ENCODE peak calls at places on chromosomes 6 and 20, in four cellular contexts. Y, T, L and H are unnamed samples.

GRCh38 chr6:109059591-109060021 is 35.0 kb downstream of the SESN1 start:
- DNase-seq in T (no peak), Y (no peak), L (no peak), H (no peak)

GRCh38 chr20:59214083-59214482 is 50.5 kb downstream of the ZNF831 start:
- DNase-seq in T (no peak), L (no peak), Y (no peak), H (no peak)

GRCh38 chr6:170464524-170464979 is 88.6 kb downstream of the PSMB1 start:
- DNase-seq in L (no peak), T (no peak), Y (no peak), H (peak)

GRCh38 chr6:41334482-41335023 is 855 bp upstream of the NCR2 start:
- DNase-seq in L (no peak), Y (no peak), T (no peak), H (no peak)

GRCh38 chr6:7250812-7251211 is 62.2 kb downstream of the SSR1 start:
- DNase-seq in Y (no peak), T (no peak), L (no peak), H (no peak)

GRCh38 chr6:138219398-138219797 is 1.1 kb upstream of the PBOV1 start:
- DNase-seq in Y (no peak), T (no peak), L (no peak), H (no peak)

GRCh38 chr6:9957330-9957729 is 457.5 kb downstream of the TFAP2A start:
- DNase-seq in T (no peak), Y (no peak), L (no peak), H (no peak)

GRCh38 chr6:164109770-164110140 is 695.2 kb downstream of the QKI start:
- DNase-seq in T (no peak), L (no peak), Y (no peak), H (peak)

GRCh38 chr6:16482702-16483314 is 244.4 kb downstream of the GMPR start:
- DNase-seq in T (no peak), Y (no peak), L (no peak), H (no peak)

GRCh38 chr20:43191946-43192847 is 2.5 kb upstream of the PTPRT start:
- DNase-seq in Y (peak), L (peak), T (no peak), H (peak)

GRCh38 chr6:1622220-1622841 is 12.6 kb downstream of the FOXC1 start:
- DNase-seq in T (no peak), L (no peak), Y (no peak), H (no peak)

GRCh38 chr6:108606130-108606797 is 45.5 kb downstream of the FOXO3 start:
- DNase-seq in Y (no peak), L (no peak), T (no peak), H (no peak)

GRCh38 chr6:134935076-134935475 is 14.8 kb downstream of the ALDH8A1 start:
- DNase-seq in T (no peak), L (no peak), Y (no peak), H (no peak)

GRCh38 chr6:167441653-167442644 is 117.1 kb downstream of the TTLL2 start:
- DNase-seq in L (no peak), Y (no peak), T (no peak), H (no peak)

GRCh38 chr20:31547017-31547675 is 32.9 kb downstream of the HM13 start:
- DNase-seq in T (peak), L (peak), Y (peak), H (peak)

GRCh38 chr20:25209400-25209799 is 13.9 kb downstream of the ENTPD6 start:
- DNase-seq in Y (no peak), T (no peak), L (no peak), H (no peak)